ENCODE peak calls at places on chromosomes 12 and 14, in eight cellular contexts. H is uterus, B is A549, Y is transverse colon, F is esophagus muscularis mucosa, G is K562, M is testis, R is heart left ventricle. E is an unnamed sample.

GRCh38 chr14:99662846-99663245 is 17.9 kb downstream of the HHIPL1 start:
- DNase-seq in F (no peak), G (no peak), R (no peak), M (no peak), Y (no peak), H (no peak), B (no peak), E (no peak)

GRCh38 chr14:65840118-65840751 is 427.7 kb downstream of the FUT8 start:
- DNase-seq in B (no peak), Y (no peak), R (peak; percentile 39), F (no peak), G (peak; percentile 8), M (no peak), H (no peak), E (no peak)

GRCh38 chr14:101761881-101762529 is 496 bp downstream of the PPP2R5C start:
- DNase-seq in B (no peak), R (peak; percentile 68), H (peak; percentile 37), G (peak; percentile 23), M (peak; percentile 52), F (peak; percentile 91), Y (peak; percentile 59), E (peak; percentile 55)

GRCh38 chr12:123772074-123772473 is 10.0 kb downstream of the DNAH10 start:
- DNase-seq in H (no peak), Y (no peak), F (no peak), R (no peak), M (no peak), G (no peak), B (no peak), E (no peak)

GRCh38 chr12:129871991-129872969 is 31.5 kb downstream of the TMEM132D start:
- DNase-seq in H (no peak), F (peak; percentile 60), Y (no peak), B (no peak), M (no peak), G (no peak), R (no peak), E (no peak)

GRCh38 chr12:109084425-109084824 is 8.8 kb downstream of the ALKBH2 start:
- DNase-seq in H (no peak), B (no peak), G (no peak), Y (no peak), F (no peak), R (no peak), M (no peak), E (no peak)

GRCh38 chr12:25781223-25781622 is 177.3 kb upstream of the RASSF8 start:
- DNase-seq in G (no peak), H (no peak), B (no peak), M (no peak), F (no peak), Y (no peak), R (no peak), E (no peak)

GRCh38 chr12:15794196-15794595 is 5.0 kb upstream of the EPS8 start:
- DNase-seq in M (no peak), G (no peak), B (no peak), F (no peak), Y (no peak), R (no peak), H (no peak), E (no peak)

GRCh38 chr12:107522692-107523477 is 162.7 kb upstream of the PWP1 start:
- DNase-seq in F (no peak), H (no peak), B (peak; percentile 40), R (no peak), Y (no peak), G (peak; percentile 26), M (no peak), E (no peak)

GRCh38 chr12:125249066-125249824 is 184.0 kb downstream of the AACS start:
- DNase-seq in Y (no peak), B (no peak), F (no peak), M (no peak), R (no peak), G (no peak), H (no peak), E (no peak)

GRCh38 chr14:61875483-61875882 is 113.3 kb downstream of the SNAPC1 start:
- DNase-seq in R (no peak), Y (no peak), F (no peak), M (no peak), B (no peak), H (no peak), G (no peak), E (no peak)
- TF ChIP-seq POLR2A in R (no peak), Y (no peak), F (no peak), M (no peak), B (no peak), H (no peak), G (no peak), E (no peak)

DNA sequence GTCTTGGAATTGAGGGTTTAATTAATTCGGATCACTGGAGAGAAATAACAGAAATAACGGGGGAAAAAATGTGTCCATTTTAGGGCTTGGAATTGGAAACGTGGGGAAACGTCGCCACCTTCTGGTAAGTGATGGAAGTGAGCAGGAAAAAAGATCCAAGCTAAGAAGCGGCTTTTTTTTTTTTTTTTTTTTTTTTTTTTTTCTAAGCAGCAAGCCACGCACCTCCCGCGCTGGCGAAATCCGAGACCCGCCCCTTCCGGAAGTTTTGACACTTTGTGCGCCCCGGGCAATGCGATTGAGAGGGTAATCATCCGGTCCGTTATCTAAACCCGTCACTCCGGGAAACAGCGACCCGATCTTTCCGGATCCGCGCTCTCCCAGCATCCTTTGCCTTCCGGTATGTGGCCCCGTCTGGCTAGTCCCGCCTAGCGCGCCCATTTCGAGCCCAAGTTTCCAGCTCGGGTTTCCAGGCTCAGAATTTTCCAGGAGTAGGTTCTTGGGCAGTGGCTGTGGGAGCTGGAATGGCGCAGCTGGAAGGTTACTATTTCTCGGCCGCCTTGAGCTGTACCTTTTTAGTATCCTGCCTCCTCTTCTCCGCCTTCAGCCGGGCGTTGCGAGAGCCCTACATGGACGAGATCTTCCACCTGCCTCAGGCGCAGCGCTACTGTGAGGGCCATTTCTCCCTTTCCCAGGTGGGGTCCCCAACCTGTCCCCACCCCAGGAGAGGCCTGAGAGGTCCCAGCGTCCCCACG is at the start of gene ALG10:
- DNase-seq in F (peak; percentile 99), Y (peak; percentile 97), R (peak; percentile 97), G (peak; percentile 81), M (peak; percentile 97), H (peak; percentile 97), B (peak; percentile 98), E (peak; percentile 35)
- TF ChIP-seq POLR2A in F (no peak), Y (peak; percentile 32), R (peak; percentile 24), G (peak; percentile 66), M (no peak), H (peak; percentile 10), B (peak; percentile 53), E (peak; percentile 78)

GRCh38 chr12:102119674-102120563 is at the start of the genes NUP37 and PARPBP:
- DNase-seq in Y (peak; percentile 91), F (peak; percentile 94), M (peak; percentile 94), B (peak; percentile 93), H (peak; percentile 85), G (peak; percentile 92), R (peak; percentile 93), E (peak; percentile 75)
- TF ChIP-seq POLR2A in Y (peak; percentile 71), F (peak; percentile 40), M (no peak), B (peak; percentile 86), H (peak; percentile 47), G (peak; percentile 96), R (peak; percentile 65), E (peak; percentile 93)

GRCh38 chr14:77098470-77099353 is 654 bp downstream of the CIPC start:
- DNase-seq in H (peak; percentile 55), Y (peak; percentile 59), G (peak; percentile 28), M (peak; percentile 46), B (no peak), R (peak; percentile 88), F (no peak), E (no peak)
- TF ChIP-seq POLR2A in H (no peak), Y (no peak), G (no peak), M (no peak), B (no peak), R (no peak), F (no peak), E (no peak)

GRCh38 chr12:58889557-58889956 is 30.7 kb downstream of the LRIG3 start:
- DNase-seq in B (no peak), H (no peak), F (no peak), R (no peak), G (no peak), Y (no peak), M (no peak), E (no peak)
- TF ChIP-seq POLR2A in B (no peak), H (no peak), F (no peak), R (no peak), G (no peak), Y (no peak), M (no peak), E (no peak)

DNA sequence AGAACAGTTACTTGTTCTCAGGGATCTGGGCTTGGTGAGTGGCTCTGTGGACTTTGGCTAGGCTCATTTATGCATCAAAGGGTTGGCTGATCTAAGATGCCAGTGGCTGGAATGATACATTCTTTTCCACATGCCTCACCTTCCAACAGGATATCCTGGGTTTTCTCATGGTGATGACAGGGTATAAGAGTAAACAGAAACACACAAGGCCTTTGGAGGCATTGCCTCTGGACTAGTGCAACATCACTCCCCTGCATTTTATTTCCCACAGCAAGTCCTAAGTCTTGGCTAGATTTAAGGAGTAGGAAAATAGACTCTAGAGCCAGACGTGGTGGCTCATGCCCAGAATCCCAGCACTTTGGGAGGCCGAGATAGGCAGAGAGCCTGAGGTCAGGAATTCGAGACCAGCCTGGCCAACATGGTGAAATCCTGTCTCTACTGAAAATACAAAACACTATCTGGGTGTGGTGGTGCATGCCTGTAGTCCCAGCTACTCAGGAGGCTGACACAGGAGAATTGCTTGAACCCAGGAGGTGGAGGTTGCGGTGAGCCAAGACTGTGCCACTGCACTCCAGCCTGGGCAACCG is 47.9 kb downstream of the RPH3A start:
- DNase-seq in M (no peak), R (no peak), H (no peak), B (peak; percentile 99), Y (no peak), F (no peak), G (no peak), E (no peak)
- TF ChIP-seq POLR2A in M (no peak), R (no peak), H (no peak), B (no peak), Y (no peak), F (no peak), G (no peak), E (no peak)